ENCODE peak calls at places on chromosomes 6 and 20, in seven cellular contexts. J is K562, O is HepG2, F is HCT116, Q is SK-N-SH, C is H1, R is GM12878. U is an unnamed sample.

GRCh38 chr6:29763491-29764289 is 40.5 kb downstream of the HLA-F start:
- DNase-seq in J (no peak), O (no peak), F (no peak), Q (no peak), C (no peak), R (no peak), U (no peak)

GRCh38 chr20:58146081-58146734 is 82.2 kb downstream of the ANKRD60 start:
- DNase-seq in J (no peak), O (no peak), F (no peak), Q (no peak), C (no peak), R (no peak), U (no peak)

GRCh38 chr6:88276331-88276730 is 110.2 kb upstream of the CNR1 start:
- DNase-seq in J (no peak), O (no peak), F (no peak), Q (no peak), C (no peak), R (no peak), U (no peak)

GRCh38 chr6:131061771-131062160 is 1.3 kb downstream of the EPB41L2 start:
- DNase-seq in J (no peak), O (no peak), F (no peak), Q (no peak), C (no peak), R (no peak), U (no peak)

GRCh38 chr6:162344935-162345599 is 382.5 kb downstream of the PRKN start:
- DNase-seq in J (no peak), O (no peak), F (no peak), Q (no peak), C (no peak), R (no peak), U (no peak)

GRCh38 chr6:92047886-92048285 is 1371.5 kb downstream of the EPHA7 start:
- DNase-seq in J (no peak), O (no peak), F (no peak), Q (no peak), C (no peak), R (no peak), U (no peak)

GRCh38 chr6:34858681-34859080 is 29.2 kb downstream of the TAF11 start:
- DNase-seq in J (peak; percentile 52), O (peak; percentile 23), F (no peak), Q (no peak), C (no peak), R (no peak), U (no peak)

GRCh38 chr20:7207186-7207585 is 439.7 kb downstream of the BMP2 start:
- DNase-seq in J (no peak), O (no peak), F (no peak), Q (no peak), C (no peak), R (no peak), U (no peak)

GRCh38 chr6:118872726-118873125 is 21.2 kb upstream of the ASF1A start:
- DNase-seq in J (no peak), O (no peak), F (no peak), Q (no peak), C (no peak), R (no peak), U (no peak)

GRCh38 chr6:148997863-148998262 is 251.0 kb downstream of the UST start:
- DNase-seq in J (no peak), O (no peak), F (no peak), Q (no peak), C (no peak), R (no peak), U (no peak)

GRCh38 chr6:149001422-149001821 is 254.6 kb downstream of the UST start:
- DNase-seq in J (no peak), O (no peak), F (no peak), Q (no peak), C (no peak), R (no peak), U (no peak)

GRCh38 chr6:148998704-148999103 is 251.9 kb downstream of the UST start:
- DNase-seq in J (no peak), O (no peak), F (no peak), Q (no peak), C (no peak), R (no peak), U (no peak)

GRCh38 chr6:148999501-148999900 is 252.7 kb downstream of the UST start:
- DNase-seq in J (no peak), O (no peak), F (no peak), Q (no peak), C (no peak), R (no peak), U (no peak)

DNA sequence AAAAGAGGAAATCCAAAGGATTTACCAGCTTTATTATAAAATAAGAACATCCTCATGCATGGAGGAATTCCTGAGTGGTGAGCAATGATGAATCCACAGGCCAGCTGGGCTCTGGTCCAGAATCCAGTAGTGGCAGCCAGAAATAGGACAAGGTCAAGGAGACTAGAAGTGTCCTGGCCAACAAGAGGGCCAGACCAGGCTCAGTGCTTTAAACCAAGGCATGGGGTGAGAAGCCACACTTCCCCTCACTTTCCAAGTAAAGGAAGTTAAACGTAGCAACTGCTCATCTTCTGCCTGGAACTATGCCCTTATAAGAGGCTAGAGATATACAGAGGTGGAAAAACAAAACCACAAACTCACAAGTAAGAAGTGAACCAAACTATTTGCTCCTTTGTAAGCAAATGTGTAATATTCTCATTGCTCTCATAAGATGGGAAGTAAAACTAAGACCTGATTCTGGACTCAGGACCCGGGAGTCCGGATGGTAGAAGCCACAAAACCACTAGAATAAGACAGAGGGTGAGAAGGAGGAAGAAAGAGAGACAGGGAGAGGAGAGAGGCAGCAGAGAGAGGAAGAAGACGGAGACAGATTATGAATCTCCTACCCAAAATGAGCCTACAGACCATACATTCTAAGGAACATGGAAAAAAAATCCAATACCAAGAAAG is 253.2 kb downstream of the UST start:
- DNase-seq in J (no peak), O (no peak), F (no peak), Q (no peak), C (no peak), R (no peak), U (no peak)
- H3K4me3 ChIP-seq in J (no peak overlapping the region), O (no peak overlapping the region), F (no peak overlapping the region), Q (no peak overlapping the region), C (no peak overlapping the region), R (no peak overlapping the region), U (no peak overlapping the region)

GRCh38 chr6:168095171-168095691 is 16.2 kb upstream of the FRMD1 start:
- DNase-seq in J (no peak), O (no peak), F (no peak), Q (no peak), C (no peak), R (no peak), U (no peak)
- TF ChIP-seq YY1 in J (no peak), O (no peak), F (no peak), Q (no peak), C (no peak), R (no peak), U (no peak)

GRCh38 chr6:44563397-44563796 is 175.9 kb downstream of the CDC5L start:
- DNase-seq in J (no peak), O (peak; percentile 28), F (no peak), Q (no peak), C (no peak), R (no peak), U (no peak)

GRCh38 chr6:44560458-44561061 is 173.1 kb downstream of the CDC5L start:
- DNase-seq in J (no peak), O (no peak), F (no peak), Q (no peak), C (no peak), R (no peak), U (no peak)

GRCh38 chr6:44561832-44562496 is 174.5 kb downstream of the CDC5L start:
- DNase-seq in J (no peak), O (no peak), F (no peak), Q (peak; percentile 43), C (no peak), R (no peak), U (no peak)

GRCh38 chr6:44559486-44560270 is 172.2 kb downstream of the CDC5L start:
- DNase-seq in J (no peak), O (no peak), F (no peak), Q (no peak), C (no peak), R (no peak), U (no peak)

GRCh38 chr6:44561062-44561591 is 173.6 kb downstream of the CDC5L start:
- DNase-seq in J (no peak), O (no peak), F (no peak), Q (peak; percentile 33), C (no peak), R (no peak), U (no peak)
- H3K4me3 ChIP-seq in J (no peak overlapping the region), O (no peak overlapping the region), F (no peak overlapping the region), Q (peak overlapping the region; percentile 3), C (no peak overlapping the region), R (no peak overlapping the region), U (no peak overlapping the region)

GRCh38 chr6:53023323-53023722 is 28.2 kb upstream of the GSTA4 start:
- DNase-seq in J (no peak), O (no peak), F (no peak), Q (no peak), C (no peak), R (no peak), U (no peak)
- TF ChIP-seq YY1 in J (no peak), O (no peak), F (no peak), Q (no peak), C (no peak), R (no peak), U (no peak)

DNA sequence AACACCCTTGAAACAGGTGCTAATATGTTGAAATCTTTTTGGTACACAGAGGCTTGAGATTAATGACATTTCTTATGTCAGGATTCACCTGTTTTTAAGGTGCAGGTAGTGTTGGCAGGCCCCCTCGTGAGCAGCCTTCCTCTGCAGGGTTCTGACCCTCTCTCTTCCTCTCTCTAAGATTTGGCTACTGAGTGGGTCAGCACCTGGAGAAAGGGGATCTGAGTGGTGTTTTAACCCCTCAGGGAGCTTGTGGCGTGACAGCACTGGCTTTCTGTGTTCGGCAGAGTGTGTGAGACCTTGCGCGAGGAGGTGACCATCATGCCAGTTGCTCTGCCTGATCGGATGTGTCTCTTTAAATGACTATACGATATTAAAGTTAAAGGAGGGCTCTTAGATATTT is 37.1 kb downstream of the HIVEP1 start:
- DNase-seq in J (no peak), O (no peak), F (no peak), Q (no peak), C (no peak), R (no peak), U (no peak)
- H3K4me3 ChIP-seq in J (no peak overlapping the region), O (no peak overlapping the region), F (no peak overlapping the region), Q (no peak overlapping the region), C (no peak overlapping the region), R (peak overlapping the region; percentile 26), U (no peak overlapping the region)

DNA sequence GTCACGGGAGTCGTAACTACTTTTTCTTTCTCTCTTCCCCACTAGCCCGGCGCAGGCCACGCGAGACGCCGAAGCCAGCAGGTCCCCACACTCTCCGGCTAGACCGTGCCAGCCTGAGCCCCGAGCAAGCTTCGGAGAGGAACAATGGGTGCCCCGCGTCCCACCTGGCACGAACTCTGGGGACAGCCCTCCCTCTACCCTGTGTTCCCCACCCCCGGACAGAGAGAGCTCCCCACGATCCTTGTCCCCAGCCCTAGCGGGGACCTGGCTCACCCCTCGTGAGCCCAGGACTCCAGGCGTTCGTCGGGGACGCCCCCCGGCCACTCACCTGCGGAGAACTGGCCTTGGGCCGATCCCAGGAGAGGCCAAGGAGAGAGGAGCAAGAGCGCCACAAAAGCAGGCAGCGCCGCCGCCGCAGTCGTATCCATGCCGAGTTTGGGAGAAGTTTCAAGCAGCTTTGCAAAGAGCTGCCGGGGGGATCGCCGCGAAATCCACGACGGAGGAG is 416 bp downstream of the PTPRK start:
- DNase-seq in J (no peak), O (no peak), F (no peak), Q (peak; percentile 35), C (no peak), R (no peak), U (no peak)
- TF ChIP-seq YY1 in J (no peak), O (no peak), F (no peak), Q (no peak), C (no peak), R (no peak), U (no peak)